ENCODE peak calls at places on chromosome 22, in ten cellular contexts. Z is neural progenitor cell; K is BE2C; Y is fibroblast of mammary gland; X is CD8-positive, alpha-beta memory T cell; R is brain microvascular endothelial cell; T is A549; O is gastrocnemius medialis; Q is A673; W is kidney epithelial cell. I is an unnamed sample.
A peak's percentile ranks its signal among the peaks of the same experiment; 100 is the strongest.

GRCh38 chr22:36374603-36375024 is 13.2 kb downstream of the MYH9 start:
- DNase-seq in O (no peak), K (no peak), W (peak; percentile 79), X (no peak), Z (no peak), T (no peak), Y (peak; percentile 84), R (no peak), Q (no peak), I (peak; percentile 79)

GRCh38 chr22:31243339-31244043 is 31.4 kb downstream of the LIMK2 start:
- DNase-seq in Y (no peak), K (no peak), Q (no peak), Z (no peak), T (no peak), O (peak; percentile 60), W (no peak), R (no peak), X (no peak), I (peak; percentile 50)

GRCh38 chr22:30948930-30949342 is 19.6 kb downstream of the MORC2 start:
- DNase-seq in Z (no peak), X (no peak), R (no peak), K (no peak), Q (peak; percentile 21), T (no peak), W (no peak), Y (peak; percentile 34), O (no peak), I (no peak)

GRCh38 chr22:30556388-30556787 is 9.8 kb upstream of the SEC14L6 start:
- DNase-seq in K (no peak), O (no peak), R (no peak), W (no peak), T (no peak), X (no peak), Z (peak; percentile 30), Q (peak; percentile 32), Y (no peak), I (no peak)

GRCh38 chr22:39360674-39361413 is 11.1 kb downstream of the SYNGR1 start:
- DNase-seq in Q (no peak), Z (peak; percentile 41), T (no peak), W (peak; percentile 21), Y (no peak), O (no peak), K (no peak), X (no peak), R (no peak), I (no peak)

GRCh38 chr22:40112595-40112994 is 65.1 kb upstream of the TNRC6B start:
- DNase-seq in Z (no peak), W (no peak), O (no peak), T (no peak), R (no peak), Y (no peak), K (no peak), Q (no peak), X (no peak), I (no peak)

GRCh38 chr22:34395370-34395769 is 475.1 kb upstream of the LARGE1 start:
- DNase-seq in Q (no peak), Y (no peak), Z (no peak), O (no peak), W (no peak), R (no peak), K (no peak), X (no peak), T (no peak), I (no peak)

GRCh38 chr22:28734393-28734792 is 7.2 kb downstream of the CHEK2 start:
- DNase-seq in Q (no peak), T (no peak), Z (no peak), R (no peak), K (no peak), X (no peak), W (no peak), O (no peak), Y (no peak), I (no peak)

GRCh38 chr22:21446128-21446826 is 20.9 kb upstream of the TMEM191C start:
- DNase-seq in W (no peak), K (peak; percentile 12), Y (no peak), Z (peak; percentile 1), Q (no peak), X (no peak), T (no peak), R (no peak), O (no peak), I (no peak)

GRCh38 chr22:25176799-25177198 is 22.9 kb upstream of the CRYBB3 start:
- DNase-seq in O (no peak), Y (no peak), Q (no peak), K (no peak), W (no peak), X (no peak), Z (no peak), T (no peak), R (no peak), I (no peak)

GRCh38 chr22:35553341-35553740 is 12.7 kb downstream of the RASD2 start:
- DNase-seq in Z (no peak), K (no peak), Y (no peak), O (no peak), R (no peak), X (no peak), W (no peak), Q (no peak), T (no peak), I (no peak)

GRCh38 chr22:39545310-39546063 is 12.9 kb upstream of the RPS19BP1 start:
- DNase-seq in K (no peak), O (no peak), X (peak; percentile 51), T (no peak), W (no peak), R (no peak), Z (peak; percentile 88), Q (peak; percentile 68), Y (peak; percentile 31), I (peak; percentile 43)

GRCh38 chr22:19932367-19933206 is 9.0 kb upstream of the COMT start:
- DNase-seq in Z (no peak), Y (no peak), O (peak; percentile 30), X (no peak), K (no peak), T (no peak), Q (no peak), W (no peak), R (no peak), I (no peak)

GRCh38 chr22:25282671-25283561 is 63.5 kb downstream of the CRYBB2 start:
- DNase-seq in O (no peak), X (no peak), R (no peak), T (no peak), K (peak; percentile 10), W (no peak), Z (peak; percentile 69), Y (no peak), Q (no peak), I (no peak)

GRCh38 chr22:19599626-19600243 is 75.5 kb upstream of the CLDN5 start:
- DNase-seq in K (no peak), Z (no peak), Y (no peak), R (no peak), X (no peak), Q (no peak), W (no peak), T (no peak), O (no peak), I (no peak)

GRCh38 chr22:22923930-22924329 is 36.3 kb downstream of the IGLL5 start:
- DNase-seq in T (no peak), Q (no peak), O (no peak), R (no peak), K (no peak), Z (no peak), W (no peak), X (no peak), Y (no peak), I (no peak)

GRCh38 chr22:39367040-39367439 is 17.2 kb downstream of the SYNGR1 start:
- DNase-seq in Q (no peak), K (no peak), Y (no peak), O (no peak), W (no peak), T (no peak), X (no peak), R (no peak), Z (no peak), I (no peak)

GRCh38 chr22:21451545-21452520 is 15.4 kb upstream of the TMEM191C start:
- DNase-seq in Z (peak; percentile 1), K (no peak), X (no peak), O (no peak), Y (no peak), T (no peak), Q (no peak), R (no peak), W (no peak), I (no peak)

GRCh38 chr22:48444320-48445112 is 1383.2 kb downstream of the BRD1 start:
- DNase-seq in X (no peak), T (no peak), R (no peak), O (no peak), W (no peak), Y (no peak), K (no peak), Q (no peak), Z (no peak), I (no peak)
- H3K4me3 ChIP-seq in X (no peak overlapping the region), T (no peak overlapping the region), R (no peak overlapping the region), O (no peak overlapping the region), W (no peak overlapping the region), Y (no peak overlapping the region), K (no peak overlapping the region), Q (no peak overlapping the region), Z (no peak overlapping the region), I (no peak overlapping the region)

DNA sequence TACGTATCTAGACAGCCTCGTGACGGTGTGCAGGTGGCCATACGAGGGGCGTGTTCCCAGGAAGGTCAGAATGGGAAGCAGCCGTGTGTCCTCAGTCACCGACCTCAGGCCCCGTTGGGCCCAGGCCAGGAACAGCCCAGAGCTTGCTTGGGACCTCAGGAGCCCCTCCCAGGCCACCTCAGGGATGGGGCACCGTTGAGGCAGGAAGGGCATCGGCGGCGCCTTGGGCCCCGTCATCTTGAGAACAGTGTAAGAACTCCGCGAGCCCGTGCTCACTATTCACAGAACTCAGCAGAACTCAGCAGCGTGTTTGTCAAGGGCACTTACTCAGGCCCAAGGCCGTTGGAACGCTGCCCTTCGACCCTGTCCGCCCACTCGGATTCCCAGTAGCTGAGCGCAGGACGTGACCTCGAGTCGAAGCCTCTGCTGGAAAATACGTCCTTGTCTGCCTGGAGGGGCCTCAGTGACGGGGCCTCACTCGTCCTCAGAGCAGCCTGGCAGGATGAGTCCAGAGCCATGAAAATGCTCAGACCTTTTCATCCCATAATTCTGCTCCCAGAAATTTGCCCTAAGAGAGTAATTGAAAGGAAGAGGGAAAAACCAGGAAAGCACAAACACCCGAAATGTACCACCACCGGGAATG is 1134.8 kb downstream of the BRD1 start:
- DNase-seq in X (no peak), R (no peak), Q (no peak), T (no peak), Y (no peak), Z (no peak), O (no peak), W (no peak), K (no peak), I (no peak)
- H3K4me3 ChIP-seq in X (no peak overlapping the region), R (no peak overlapping the region), Q (no peak overlapping the region), T (no peak overlapping the region), Y (no peak overlapping the region), Z (no peak overlapping the region), O (no peak overlapping the region), W (no peak overlapping the region), K (no peak overlapping the region), I (no peak overlapping the region)

GRCh38 chr22:50248192-50249084 is 2.6 kb downstream of the HDAC10 start:
- DNase-seq in T (no peak), K (no peak), R (no peak), O (no peak), Q (no peak), W (no peak), X (no peak), Y (no peak), Z (no peak), I (no peak)
- H3K4me3 ChIP-seq in T (no peak overlapping the region), K (peak overlapping the region; percentile 45), R (no peak overlapping the region), O (no peak overlapping the region), Q (no peak overlapping the region), W (no peak overlapping the region), X (no peak overlapping the region), Y (no peak overlapping the region), Z (no peak overlapping the region), I (no peak overlapping the region)

GRCh38 chr22:37927129-37927936 is 21.2 kb downstream of the MICALL1 start:
- DNase-seq in Z (no peak), Y (no peak), Q (no peak), X (no peak), W (no peak), K (no peak), T (no peak), R (no peak), O (no peak), I (no peak)
- H3K4me3 ChIP-seq in Z (no peak overlapping the region), Y (no peak overlapping the region), Q (no peak overlapping the region), X (no peak overlapping the region), W (no peak overlapping the region), K (no peak overlapping the region), T (no peak overlapping the region), R (no peak overlapping the region), O (no peak overlapping the region), I (no peak overlapping the region)

I was measured in fibroblast of pulmonary artery.